ENCODE peak calls at places on chromosomes 13 and 19, in five cellular contexts. C is fibroblast of pulmonary artery; G is ovary; T is activated CD4-positive, alpha-beta T cell treated with anti-CD3 and anti-CD28 coated beads, Interleukin-2, amount 50 U/mL, for 24 hours; K is sigmoid colon. M is an unnamed sample.

GRCh38 chr19:29576043-29576442 is 30.0 kb upstream of the POP4 start:
- DNase-seq in T (no peak), C (no peak), G (no peak), K (no peak), M (no peak)

GRCh38 chr13:73820285-73820684 is 313.9 kb downstream of the KLF12 start:
- DNase-seq in K (no peak), G (no peak), T (no peak), C (no peak), M (no peak)

GRCh38 chr19:39983695-39984302 is 12.8 kb downstream of the PSMC4 start:
- DNase-seq in C (no peak), K (no peak), G (no peak), T (no peak), M (no peak)

GRCh38 chr19:1206733-1207301 is 1.2 kb downstream of the STK11 start:
- DNase-seq in K (no peak), G (peak), T (no peak), C (no peak), M (no peak)

GRCh38 chr13:41859555-41859954 is 101.4 kb downstream of the VWA8 start:
- DNase-seq in T (no peak), K (no peak), G (no peak), C (no peak), M (no peak)

GRCh38 chr13:21338651-21339278 is 120.3 kb downstream of the ZDHHC20 start:
- DNase-seq in K (no peak), G (no peak), T (no peak), C (no peak), M (no peak)

GRCh38 chr13:74102691-74103090 is 31.5 kb downstream of the KLF12 start:
- DNase-seq in T (no peak), C (no peak), K (no peak), G (no peak), M (no peak)

GRCh38 chr19:58570770-58571574 is 2.2 kb downstream of the MZF1 start:
- DNase-seq in G (peak), C (no peak), T (no peak), K (peak), M (no peak)

GRCh38 chr13:94128430-94128829 is 351.1 kb downstream of the DCT start:
- DNase-seq in T (no peak), C (peak), G (no peak), K (peak), M (no peak)